ENCODE peak calls at places on chromosomes 4 and X, in eight cellular contexts. W is NB4, V is dorsolateral prefrontal cortex, E is sigmoid colon, I is Peyer's patch, J is stomach, C is AG09309, N is coronary artery. F is an unnamed sample.

GRCh38 chrX:114071412-114071811 is 512.5 kb upstream of the HTR2C start:
- DNase-seq in W (no peak), V (no peak), E (no peak), I (no peak), J (no peak), C (no peak), N (no peak), F (no peak)

GRCh38 chrX:9467181-9467580 is 2.3 kb downstream of the TBL1X start:
- DNase-seq in W (no peak), V (no peak), E (no peak), I (no peak), J (no peak), C (no peak), N (no peak), F (no peak)

GRCh38 chr4:8534129-8534528 is 46.1 kb upstream of the GPR78 start:
- DNase-seq in W (no peak), V (no peak), E (no peak), I (peak), J (peak), C (no peak), N (no peak), F (no peak)

GRCh38 chrX:46580613-46581012 is 7.0 kb downstream of the CHST7 start:
- DNase-seq in W (no peak), V (no peak), E (no peak), I (no peak), J (no peak), C (no peak), N (no peak), F (no peak)

GRCh38 chr4:94127707-94128328 is 79.8 kb upstream of the SMARCAD1 start:
- DNase-seq in W (peak), V (no peak), E (no peak), I (no peak), J (no peak), C (no peak), N (no peak), F (no peak)

GRCh38 chr4:19735012-19735411 is 516.7 kb upstream of the SLIT2 start:
- DNase-seq in W (no peak), V (no peak), E (no peak), I (no peak), J (no peak), C (no peak), N (no peak), F (no peak)

GRCh38 chrX:119503484-119503861 is 35.2 kb downstream of the SLC25A5 start:
- DNase-seq in W (no peak), V (peak), E (peak), I (peak), J (peak), C (peak), N (peak), F (peak)

GRCh38 chr4:108172231-108172779 is 3.6 kb upstream of the LEF1 start:
- DNase-seq in W (no peak), V (no peak), E (no peak), I (peak), J (no peak), C (no peak), N (no peak), F (no peak)

GRCh38 chrX:39903937-39904336 is 193.8 kb downstream of the BCOR start:
- DNase-seq in W (no peak), V (no peak), E (no peak), I (no peak), J (no peak), C (no peak), N (no peak), F (no peak)

GRCh38 chrX:118579417-118579816 is 83.8 kb downstream of the DOCK11 start:
- DNase-seq in W (no peak), V (no peak), E (no peak), I (no peak), J (no peak), C (no peak), N (no peak), F (no peak)

GRCh38 chr4:707929-708630 is 2.4 kb downstream of the PCGF3 start:
- DNase-seq in W (no peak), V (no peak), E (peak), I (no peak), J (no peak), C (no peak), N (no peak), F (no peak)
- H3K4me3 ChIP-seq in W (no peak), V (peak), E (peak), I (no peak), J (peak), C (no peak), N (peak), F (peak)

GRCh38 chr4:11496313-11496956 is 67.7 kb upstream of the HS3ST1 start:
- DNase-seq in W (no peak), V (no peak), E (no peak), I (no peak), J (no peak), C (no peak), N (no peak), F (no peak)

GRCh38 chr4:11495818-11496217 is 67.1 kb upstream of the HS3ST1 start:
- DNase-seq in W (no peak), V (no peak), E (no peak), I (no peak), J (no peak), C (no peak), N (no peak), F (no peak)

GRCh38 chr4:11495291-11495690 is 66.6 kb upstream of the HS3ST1 start:
- DNase-seq in W (no peak), V (no peak), E (no peak), I (no peak), J (no peak), C (no peak), N (no peak), F (no peak)

GRCh38 chr4:11497972-11498371 is 69.3 kb upstream of the HS3ST1 start:
- DNase-seq in W (no peak), V (no peak), E (no peak), I (no peak), J (no peak), C (no peak), N (no peak), F (no peak)

GRCh38 chr4:11497212-11497806 is 68.6 kb upstream of the HS3ST1 start:
- DNase-seq in W (peak), V (no peak), E (no peak), I (no peak), J (no peak), C (no peak), N (no peak), F (no peak)
- TF ChIP-seq CTCF in W (peak), V (no peak), E (no peak), I (no peak), J (no peak), C (no peak), N (no peak), F (no peak)

GRCh38 chr4:125368684-125369083 is 53.9 kb downstream of the FAT4 start:
- DNase-seq in W (no peak), V (no peak), E (no peak), I (no peak), J (no peak), C (peak), N (no peak), F (peak)
- H3K4me3 ChIP-seq in W (no peak), V (peak), E (peak), I (peak), J (peak), C (peak), N (peak), F (peak)

DNA sequence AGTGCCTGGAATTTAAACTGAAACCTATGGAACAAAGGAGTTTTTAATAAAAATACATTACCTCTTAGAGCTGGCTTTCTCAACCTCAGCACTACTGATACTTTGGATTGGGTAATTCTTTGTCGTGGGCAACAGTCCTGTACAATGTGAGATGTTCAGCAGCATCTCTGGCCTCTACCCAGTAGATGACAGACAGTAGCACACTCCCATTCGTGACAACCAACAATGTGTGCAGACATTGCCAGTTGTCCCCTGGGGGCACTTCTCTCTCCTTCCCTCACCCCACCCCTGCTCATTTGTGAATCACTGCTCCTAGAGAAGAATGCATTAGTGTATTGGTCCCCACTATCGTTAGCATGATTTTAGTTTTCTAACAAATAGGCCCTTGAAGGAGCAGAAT is 16.2 kb downstream of the GPAT3 start:
- DNase-seq in W (peak), V (no peak), E (no peak), I (no peak), J (no peak), C (no peak), N (no peak), F (no peak)
- TF ChIP-seq CTCF in W (no peak), V (no peak), E (no peak), I (no peak), J (no peak), C (no peak), N (no peak), F (no peak)

F was measured in AG04449.